ENCODE peak calls at places on chromosomes 16 and 17, in six cellular contexts. Y, X, U, E, I and T are unnamed samples.

GRCh38 chr17:48131216-48131824 is 23.8 kb downstream of the SNX11 start:
- DNase-seq in Y (peak; percentile 79), X (peak; percentile 73), U (peak; percentile 65), E (no peak), I (peak; percentile 93), T (no peak)

GRCh38 chr17:57394375-57394774 is 138.1 kb downstream of the MSI2 start:
- DNase-seq in Y (no peak), X (no peak), U (no peak), E (no peak), I (no peak), T (no peak)

GRCh38 chr16:23020084-23020483 is 129.2 kb downstream of the USP31 start:
- DNase-seq in Y (no peak), X (no peak), U (no peak), E (no peak), I (no peak), T (no peak)

GRCh38 chr16:88387941-88388627 is 5.3 kb downstream of the ZNF469 start:
- DNase-seq in Y (peak; percentile 16), X (no peak), U (peak; percentile 56), E (peak; percentile 87), I (peak; percentile 22), T (peak; percentile 33)

GRCh38 chr17:17713839-17714238 is 32.6 kb downstream of the RAI1 start:
- DNase-seq in Y (peak; percentile 50), X (peak; percentile 65), U (no peak), E (peak; percentile 92), I (no peak), T (peak; percentile 74)

GRCh38 chr17:20203761-20204263 is 194.7 kb downstream of the SPECC1 start:
- DNase-seq in Y (no peak), X (no peak), U (no peak), E (no peak), I (peak; percentile 31), T (no peak)

GRCh38 chr17:21539146-21539545 is 153.2 kb upstream of the KCNJ18 start:
- DNase-seq in Y (peak; percentile 37), X (no peak), U (no peak), E (no peak), I (no peak), T (no peak)

GRCh38 chr17:21066394-21066793 is 23.6 kb upstream of the USP22 start:
- DNase-seq in Y (no peak), X (no peak), U (no peak), E (no peak), I (no peak), T (no peak)

GRCh38 chr17:48043171-48043570 is 5.0 kb upstream of the NFE2L1 start:
- DNase-seq in Y (no peak), X (no peak), U (no peak), E (no peak), I (no peak), T (no peak)

GRCh38 chr16:715448-716249 is 731 bp downstream of the METRN start:
- DNase-seq in Y (peak; percentile 18), X (no peak), U (no peak), E (no peak), I (peak; percentile 83), T (no peak)

GRCh38 chr17:38897176-38897575 is 27.3 kb downstream of the LASP1 start:
- DNase-seq in Y (no peak), X (peak; percentile 89), U (peak; percentile 78), E (no peak), I (no peak), T (peak; percentile 89)

GRCh38 chr16:71185366-71185765 is 45.2 kb downstream of the HYDIN start:
- DNase-seq in Y (no peak), X (no peak), U (no peak), E (no peak), I (no peak), T (no peak)

GRCh38 chr16:11391576-11391975 is 46.3 kb downstream of the RMI2 start:
- DNase-seq in Y (no peak), X (no peak), U (no peak), E (peak; percentile 85), I (no peak), T (no peak)

GRCh38 chr17:60170835-60171752 is 21.3 kb downstream of the CA4 start:
- DNase-seq in Y (no peak), X (no peak), U (no peak), E (no peak), I (no peak), T (no peak)

GRCh38 chr17:82609655-82610054 is 38.6 kb downstream of the WDR45B start:
- DNase-seq in Y (no peak), X (no peak), U (no peak), E (no peak), I (no peak), T (no peak)

GRCh38 chr17:50841949-50842354 is 6.6 kb downstream of the WFIKKN2 start:
- DNase-seq in Y (peak; percentile 68), X (peak; percentile 71), U (peak; percentile 76), E (no peak), I (peak; percentile 81), T (peak; percentile 85)

GRCh38 chr16:50323335-50324011 is 45.3 kb downstream of the BRD7 start:
- DNase-seq in Y (peak; percentile 60), X (no peak), U (peak; percentile 16), E (no peak), I (no peak), T (peak; percentile 21)

GRCh38 chr17:5183410-5183793 is 8.3 kb downstream of the ZNF594 start:
- DNase-seq in Y (no peak), X (no peak), U (no peak), E (no peak), I (no peak), T (no peak)
- H3K9me3 ChIP-seq in Y (peaks cover 6% of the 10 kb centered on the region), X (peaks cover 91% of the 10 kb centered on the region), U (peaks cover 12% of the 10 kb centered on the region), E (peaks cover 90% of the 10 kb centered on the region), I (peaks cover 95% of the 10 kb centered on the region), T (peaks cover 27% of the 10 kb centered on the region)

GRCh38 chr17:10699861-10700260 is 2.5 kb downstream of the ADPRM start:
- DNase-seq in Y (no peak), X (no peak), U (no peak), E (no peak), I (no peak), T (no peak)
- H3K27ac ChIP-seq in Y (no peak overlapping the region), X (no peak overlapping the region), U (no peak overlapping the region), E (no peak overlapping the region), I (no peak overlapping the region), T (no peak overlapping the region)

GRCh38 chr17:77402159-77402731 is 261.5 kb downstream of the SEC14L1 start:
- DNase-seq in Y (no peak), X (no peak), U (no peak), E (no peak), I (no peak), T (no peak)
- H3K4me1 ChIP-seq in Y (peaks cover 21% of the 10 kb centered on the region), X (peaks cover 43% of the 10 kb centered on the region), U (peaks cover 2% of the 10 kb centered on the region), E (peaks cover 26% of the 10 kb centered on the region), I (peaks cover 6% of the 10 kb centered on the region), T (peaks cover 8% of the 10 kb centered on the region)

DNA sequence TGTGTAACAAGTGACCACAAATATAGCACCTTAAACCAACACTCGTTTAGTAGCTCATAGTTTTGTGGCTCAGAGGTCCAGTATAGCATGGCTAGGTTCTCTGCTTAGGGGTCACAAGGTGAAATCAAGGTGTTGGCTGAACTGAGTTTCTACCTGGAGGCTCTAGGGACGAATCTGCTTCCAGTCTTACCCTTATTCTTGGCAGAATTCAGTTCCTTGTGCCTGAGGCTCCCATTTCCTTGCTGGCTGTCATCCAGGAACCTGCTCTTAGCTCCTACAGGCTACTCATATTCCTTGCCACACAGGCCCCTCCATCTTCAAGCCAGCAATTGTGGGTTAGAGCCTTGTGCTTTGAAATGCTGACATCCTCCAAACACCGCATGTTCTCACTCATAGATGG is 212.3 kb upstream of the CDH13 start:
- DNase-seq in Y (no peak), X (no peak), U (no peak), E (no peak), I (no peak), T (no peak)
- H3K9me3 ChIP-seq in Y (no peaks in the 10 kb centered on the region), X (no peaks in the 10 kb centered on the region), U (no peaks in the 10 kb centered on the region), E (no peaks in the 10 kb centered on the region), I (no peaks in the 10 kb centered on the region), T (no peaks in the 10 kb centered on the region)

DNA sequence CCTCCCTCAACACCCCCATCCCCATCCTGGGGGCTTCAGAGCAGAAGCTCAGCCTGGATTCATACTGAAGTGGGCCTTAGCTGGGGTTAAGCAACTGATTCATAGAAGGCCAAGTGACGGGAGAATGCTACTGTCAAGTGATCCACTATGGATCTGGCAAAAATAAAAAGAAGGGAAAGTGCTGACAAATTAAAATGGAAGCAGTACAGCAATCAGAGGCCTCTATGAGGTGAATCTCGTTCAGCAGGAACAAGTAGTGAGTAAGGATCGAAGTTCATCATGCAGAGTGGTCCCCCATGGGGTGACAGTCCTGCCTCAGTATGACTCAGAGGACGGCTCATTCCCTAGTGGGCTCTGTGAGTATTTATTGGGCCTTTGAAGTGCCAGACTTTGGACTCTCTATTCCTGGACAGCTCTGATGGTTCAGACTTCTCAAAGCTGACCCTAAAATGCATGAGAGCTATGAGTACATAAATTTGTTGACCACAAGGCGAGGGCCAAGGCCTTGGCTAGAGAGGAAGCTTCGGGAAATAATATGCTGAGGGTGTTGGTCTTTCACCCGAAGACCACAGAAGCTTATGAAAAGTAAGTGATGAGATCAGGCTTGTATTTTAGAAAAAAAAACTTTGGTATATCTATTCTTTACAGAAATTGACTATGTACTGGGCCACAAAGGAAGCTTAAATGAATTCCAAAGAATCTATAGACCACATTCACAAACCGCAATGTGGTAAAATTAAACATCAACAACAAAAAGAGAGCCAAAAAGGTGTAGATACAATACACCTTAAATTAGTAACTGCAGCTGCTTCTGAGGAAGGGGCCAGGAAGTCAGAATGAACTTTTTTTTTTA is 5.3 kb upstream of the NSMCE1 start:
- DNase-seq in Y (no peak), X (no peak), U (peak; percentile 83), E (no peak), I (no peak), T (no peak)
- H3K27ac ChIP-seq in Y (no peak overlapping the region), X (no peak overlapping the region), U (peak overlapping the region; percentile 46), E (no peak overlapping the region), I (no peak overlapping the region), T (no peak overlapping the region)

GRCh38 chr16:81833751-81834150 is 54.7 kb downstream of the PLCG2 start:
- DNase-seq in Y (no peak), X (no peak), U (no peak), E (no peak), I (no peak), T (no peak)
- H3K4me1 ChIP-seq in Y (no peaks in the 10 kb centered on the region), X (no peaks in the 10 kb centered on the region), U (no peaks in the 10 kb centered on the region), E (peaks cover 11% of the 10 kb centered on the region), I (peaks cover 5% of the 10 kb centered on the region), T (peaks cover 7% of the 10 kb centered on the region)

DNA sequence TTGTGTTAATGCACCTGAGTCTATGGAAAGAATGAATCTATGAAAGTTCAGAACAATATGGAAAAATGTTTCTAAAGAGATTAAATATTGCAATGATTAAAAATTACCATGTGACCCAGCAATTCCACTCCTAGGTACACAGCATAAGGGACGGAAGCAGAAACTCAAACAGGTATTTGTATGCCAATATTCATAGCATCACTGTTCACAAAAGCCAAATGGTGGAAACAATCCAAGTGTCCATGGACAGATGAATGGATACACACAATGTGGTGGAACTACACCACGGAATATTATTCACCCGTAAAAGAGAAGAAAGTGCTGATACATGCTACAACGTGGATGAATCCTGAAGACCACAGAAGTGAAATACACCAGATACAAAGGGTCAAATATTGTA is 37.7 kb downstream of the VPS53 start:
- DNase-seq in Y (no peak), X (no peak), U (no peak), E (no peak), I (no peak), T (no peak)
- H3K9me3 ChIP-seq in Y (no peaks in the 10 kb centered on the region), X (no peaks in the 10 kb centered on the region), U (no peaks in the 10 kb centered on the region), E (no peaks in the 10 kb centered on the region), I (no peaks in the 10 kb centered on the region), T (no peaks in the 10 kb centered on the region)

DNA sequence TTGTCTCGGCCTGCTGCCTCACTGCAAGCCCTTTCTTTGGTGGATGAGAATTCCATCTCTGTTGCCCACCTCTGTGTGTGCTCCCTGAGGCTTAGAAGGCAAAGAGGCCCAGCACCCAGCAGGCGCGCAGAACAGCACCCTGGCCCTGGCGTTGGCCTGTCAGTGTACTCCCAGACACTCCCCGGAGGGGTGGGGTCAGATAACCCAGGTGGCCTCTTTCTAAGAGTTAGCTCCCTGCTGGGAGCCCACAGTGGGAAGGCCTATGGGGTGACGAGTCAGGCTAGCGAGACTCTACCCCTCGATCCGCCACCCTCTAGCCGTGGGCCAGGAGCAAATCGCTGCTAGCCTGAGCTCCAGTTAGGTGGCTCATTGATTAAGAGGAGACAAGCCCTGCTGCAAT is 38.1 kb downstream of the SRL start:
- DNase-seq in Y (no peak), X (no peak), U (peak; percentile 43), E (no peak), I (no peak), T (no peak)
- H3K27ac ChIP-seq in Y (no peak overlapping the region), X (no peak overlapping the region), U (no peak overlapping the region), E (no peak overlapping the region), I (no peak overlapping the region), T (no peak overlapping the region)